ENCODE peak calls at places on chromosomes 4 and X, in seven cellular contexts. One of them, this sample, is unnamed.
A peak's percentile ranks its signal among the peaks of the same experiment; 100 is the strongest.

GRCh38 chrX:15908891-15909290 is 54.3 kb upstream of the AP1S2 start:
- DNase-seq in tibial artery: no peak
- DNase-seq in lung: no peak
- DNase-seq in neural progenitor cell: peak; percentile 54
- DNase-seq in psoas muscle: no peak
- DNase-seq in uterus: no peak
- DNase-seq in lower lobe of right lung: no peak
- DNase-seq in this sample: no peak

GRCh38 chr4:20313237-20314030 is 61.7 kb downstream of the SLIT2 start:
- DNase-seq in tibial artery: no peak
- DNase-seq in lung: no peak
- DNase-seq in neural progenitor cell: peak; percentile 74
- DNase-seq in psoas muscle: peak; percentile 16
- DNase-seq in uterus: peak; percentile 51
- DNase-seq in lower lobe of right lung: no peak
- DNase-seq in this sample: no peak

GRCh38 chr4:6194458-6195195 is 5.7 kb downstream of the JAKMIP1 start:
- DNase-seq in tibial artery: peak; percentile 4
- DNase-seq in lung: no peak
- DNase-seq in neural progenitor cell: no peak
- DNase-seq in psoas muscle: no peak
- DNase-seq in uterus: no peak
- DNase-seq in lower lobe of right lung: no peak
- DNase-seq in this sample: no peak

GRCh38 chrX:38166478-38167083 is 54.1 kb downstream of the SRPX start:
- DNase-seq in tibial artery: no peak
- DNase-seq in lung: no peak
- DNase-seq in neural progenitor cell: peak; percentile 15
- DNase-seq in psoas muscle: no peak
- DNase-seq in uterus: no peak
- DNase-seq in lower lobe of right lung: no peak
- DNase-seq in this sample: no peak

GRCh38 chrX:115616943-115617563 is 56.1 kb downstream of the PLS3 start:
- DNase-seq in tibial artery: no peak
- DNase-seq in lung: no peak
- DNase-seq in neural progenitor cell: no peak
- DNase-seq in psoas muscle: no peak
- DNase-seq in uterus: no peak
- DNase-seq in lower lobe of right lung: no peak
- DNase-seq in this sample: peak; percentile 59

GRCh38 chrX:114580336-114580735 is 3.5 kb upstream of the HTR2C start:
- DNase-seq in tibial artery: no peak
- DNase-seq in lung: no peak
- DNase-seq in neural progenitor cell: peak; percentile 47
- DNase-seq in psoas muscle: no peak
- DNase-seq in uterus: no peak
- DNase-seq in lower lobe of right lung: no peak
- DNase-seq in this sample: no peak

GRCh38 chrX:37599735-37600134 is 28.3 kb downstream of the LANCL3 start:
- DNase-seq in tibial artery: no peak
- DNase-seq in lung: peak; percentile 45
- DNase-seq in neural progenitor cell: no peak
- DNase-seq in psoas muscle: no peak
- DNase-seq in uterus: no peak
- DNase-seq in lower lobe of right lung: no peak
- DNase-seq in this sample: no peak

GRCh38 chr4:154018659-154019058 is 229.8 kb upstream of the SFRP2 start:
- DNase-seq in tibial artery: no peak
- DNase-seq in lung: no peak
- DNase-seq in neural progenitor cell: peak; percentile 80
- DNase-seq in psoas muscle: no peak
- DNase-seq in uterus: no peak
- DNase-seq in lower lobe of right lung: no peak
- DNase-seq in this sample: no peak

GRCh38 chr4:25051534-25051933 is 20.8 kb upstream of the LGI2 start:
- DNase-seq in tibial artery: no peak
- DNase-seq in lung: no peak
- DNase-seq in neural progenitor cell: no peak
- DNase-seq in psoas muscle: no peak
- DNase-seq in uterus: no peak
- DNase-seq in lower lobe of right lung: no peak
- DNase-seq in this sample: no peak

GRCh38 chr4:38382492-38382891 is 281.5 kb upstream of the KLF3 start:
- DNase-seq in tibial artery: no peak
- DNase-seq in lung: no peak
- DNase-seq in neural progenitor cell: no peak
- DNase-seq in psoas muscle: no peak
- DNase-seq in uterus: no peak
- DNase-seq in lower lobe of right lung: no peak
- DNase-seq in this sample: no peak

GRCh38 chr4:71400788-71401187 is 62.0 kb downstream of the SLC4A4 start:
- DNase-seq in tibial artery: no peak
- DNase-seq in lung: no peak
- DNase-seq in neural progenitor cell: no peak
- DNase-seq in psoas muscle: no peak
- DNase-seq in uterus: no peak
- DNase-seq in lower lobe of right lung: no peak
- DNase-seq in this sample: no peak

GRCh38 chr4:68175562-68176155 is 46.0 kb upstream of the TMPRSS11F start:
- DNase-seq in tibial artery: no peak
- DNase-seq in lung: no peak
- DNase-seq in neural progenitor cell: peak; percentile 70
- DNase-seq in psoas muscle: no peak
- DNase-seq in uterus: no peak
- DNase-seq in lower lobe of right lung: no peak
- DNase-seq in this sample: peak; percentile 54

GRCh38 chr4:36133658-36134057 is 110.7 kb downstream of the ARAP2 start:
- DNase-seq in tibial artery: no peak
- DNase-seq in lung: no peak
- DNase-seq in neural progenitor cell: peak; percentile 2
- DNase-seq in psoas muscle: no peak
- DNase-seq in uterus: no peak
- DNase-seq in lower lobe of right lung: no peak
- DNase-seq in this sample: no peak

DNA sequence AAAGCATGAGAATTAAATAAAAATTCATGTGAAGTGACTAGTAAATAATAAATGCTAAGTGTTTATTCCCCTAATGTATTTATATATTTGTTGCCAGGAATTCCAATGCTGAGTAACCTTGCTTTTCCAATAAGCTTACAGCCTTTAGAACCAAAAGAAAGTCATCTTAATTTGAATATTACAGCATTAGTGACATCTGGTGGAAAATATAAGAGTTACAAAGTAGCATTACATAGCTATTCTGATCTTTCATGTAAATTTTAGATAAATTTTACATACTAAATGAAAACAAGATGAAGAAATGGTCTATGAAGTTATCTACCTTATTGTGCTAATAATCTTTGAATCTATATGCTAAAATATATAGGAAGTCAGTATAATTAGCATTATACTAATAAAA is 10.4 kb downstream of the MAD2L1 start:
- DNase-seq in tibial artery: no peak
- DNase-seq in lung: no peak
- DNase-seq in neural progenitor cell: no peak
- DNase-seq in psoas muscle: no peak
- DNase-seq in uterus: no peak
- DNase-seq in lower lobe of right lung: no peak
- DNase-seq in this sample: no peak
- TF ChIP-seq CTCF in tibial artery: peak; percentile 40
- TF ChIP-seq CTCF in lung: no peak
- TF ChIP-seq CTCF in neural progenitor cell: no peak
- TF ChIP-seq CTCF in psoas muscle: peak; percentile 12
- TF ChIP-seq CTCF in uterus: peak; percentile 9
- TF ChIP-seq CTCF in lower lobe of right lung: no peak
- TF ChIP-seq CTCF in this sample: peak; percentile 49

DNA sequence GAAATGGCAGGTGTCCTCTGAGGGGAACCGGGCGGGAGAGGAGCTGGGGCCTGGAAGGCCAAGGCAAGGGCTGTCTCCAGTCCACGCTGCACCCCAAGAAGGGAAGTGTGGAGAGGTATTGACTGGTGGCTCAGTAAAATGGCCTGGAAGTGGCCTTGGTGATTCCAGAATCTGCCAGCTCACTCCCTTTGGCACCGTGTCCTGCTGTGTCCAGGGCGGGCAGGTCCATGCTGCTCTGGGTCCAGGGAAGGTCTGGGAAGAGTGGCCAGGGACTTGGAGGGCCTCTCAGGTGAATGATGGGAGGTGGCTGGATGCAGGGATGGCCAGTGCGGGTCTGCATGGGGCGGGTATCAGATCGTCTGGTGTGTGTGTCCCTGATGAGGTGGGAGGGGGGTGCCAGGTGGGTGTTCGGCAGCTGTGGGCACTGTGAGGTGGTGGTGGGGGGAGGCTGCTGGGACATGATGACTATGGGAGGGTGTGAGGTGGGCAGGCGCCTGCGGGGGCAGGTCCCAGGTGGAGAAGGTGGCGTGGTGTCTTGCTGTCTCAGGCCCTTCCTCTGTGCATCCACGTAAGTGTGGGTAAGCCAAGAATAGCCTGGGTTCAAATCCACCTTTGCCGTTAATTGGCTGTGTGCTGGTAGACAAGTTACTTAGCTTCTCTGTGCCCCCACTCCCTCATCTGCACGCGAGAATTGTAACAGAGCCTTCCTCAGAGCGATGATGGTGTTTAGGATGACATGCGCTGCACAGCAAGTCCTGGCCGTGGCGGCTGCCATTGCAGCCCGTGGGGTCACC is 17.7 kb downstream of the RGS12 start:
- DNase-seq in tibial artery: no peak
- DNase-seq in lung: no peak
- DNase-seq in neural progenitor cell: no peak
- DNase-seq in psoas muscle: no peak
- DNase-seq in uterus: no peak
- DNase-seq in lower lobe of right lung: no peak
- DNase-seq in this sample: no peak
- H3K4me1 ChIP-seq in tibial artery: no peaks in the 10 kb centered on the region
- H3K4me1 ChIP-seq in lung: peaks cover 22% of the 10 kb centered on the region
- H3K4me1 ChIP-seq in neural progenitor cell: peaks cover 16% of the 10 kb centered on the region
- H3K4me1 ChIP-seq in psoas muscle: peaks cover 20% of the 10 kb centered on the region
- H3K4me1 ChIP-seq in uterus: no peaks in the 10 kb centered on the region
- H3K4me1 ChIP-seq in lower lobe of right lung: peaks cover 15% of the 10 kb centered on the region
- H3K4me1 ChIP-seq in this sample: peaks cover 6% of the 10 kb centered on the region

DNA sequence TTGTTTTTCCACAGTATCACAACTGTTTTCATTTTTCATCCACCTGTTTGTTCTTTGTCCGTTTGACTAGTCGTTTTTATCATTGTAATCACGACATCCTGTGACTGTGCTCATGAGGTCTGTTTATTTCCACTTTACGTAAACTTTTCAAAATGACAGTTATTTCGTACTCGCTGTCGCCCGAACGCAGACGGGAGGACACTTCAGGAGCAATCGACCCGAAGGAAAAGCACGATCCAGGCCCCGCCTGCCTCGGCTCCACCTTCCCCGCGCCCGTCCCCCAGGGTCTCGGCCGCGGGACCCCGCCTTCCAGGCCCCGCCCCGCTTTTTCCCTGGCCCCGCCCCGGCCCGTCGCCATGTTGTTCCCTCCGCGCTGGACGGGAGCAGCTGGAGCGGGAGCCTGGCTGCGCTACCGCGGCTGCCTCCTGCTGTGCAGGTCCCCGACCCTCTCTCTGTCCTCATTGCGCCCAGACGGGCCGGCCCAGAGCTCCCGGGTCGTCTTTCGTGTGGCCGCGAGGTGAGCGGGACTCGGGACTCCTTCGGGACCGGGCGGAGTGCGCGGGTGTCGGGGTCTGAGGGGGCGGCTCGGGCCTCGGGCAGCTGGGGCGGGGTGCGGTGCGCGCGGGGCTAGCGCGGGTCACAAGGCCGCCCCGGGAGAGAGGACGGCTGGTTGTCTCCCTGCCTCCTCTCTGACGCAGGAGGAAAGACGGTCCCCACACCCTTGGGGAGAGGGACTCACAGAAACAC is at the start of gene RAB9A:
- DNase-seq in tibial artery: peak; percentile 74
- DNase-seq in lung: peak; percentile 86
- DNase-seq in neural progenitor cell: peak; percentile 86
- DNase-seq in psoas muscle: peak; percentile 86
- DNase-seq in uterus: peak; percentile 87
- DNase-seq in lower lobe of right lung: peak; percentile 86
- DNase-seq in this sample: no peak
- H3K27ac ChIP-seq in tibial artery: peak within 1 kb of the TSS; percentile 94
- H3K27ac ChIP-seq in lung: peak within 1 kb of the TSS; percentile 98
- H3K27ac ChIP-seq in neural progenitor cell: no peak within 1 kb of the TSS
- H3K27ac ChIP-seq in psoas muscle: peak within 1 kb of the TSS; percentile 89
- H3K27ac ChIP-seq in uterus: peak within 1 kb of the TSS; percentile 89
- H3K27ac ChIP-seq in lower lobe of right lung: peak within 1 kb of the TSS; percentile 94
- H3K27ac ChIP-seq in this sample: peak within 1 kb of the TSS; percentile 93

GRCh38 chr4:82744284-82744963 is 54.2 kb downstream of the SCD5 start:
- DNase-seq in tibial artery: no peak
- DNase-seq in lung: peak; percentile 73
- DNase-seq in neural progenitor cell: no peak
- DNase-seq in psoas muscle: no peak
- DNase-seq in uterus: no peak
- DNase-seq in lower lobe of right lung: peak; percentile 56
- DNase-seq in this sample: peak; percentile 99

GRCh38 chr4:82745173-82745842 is 53.3 kb downstream of the SCD5 start:
- DNase-seq in tibial artery: no peak
- DNase-seq in lung: no peak
- DNase-seq in neural progenitor cell: peak; percentile 67
- DNase-seq in psoas muscle: no peak
- DNase-seq in uterus: no peak
- DNase-seq in lower lobe of right lung: no peak
- DNase-seq in this sample: peak; percentile 98

GRCh38 chr4:82741188-82741587 is 57.4 kb downstream of the SCD5 start:
- DNase-seq in tibial artery: no peak
- DNase-seq in lung: no peak
- DNase-seq in neural progenitor cell: no peak
- DNase-seq in psoas muscle: no peak
- DNase-seq in uterus: no peak
- DNase-seq in lower lobe of right lung: no peak
- DNase-seq in this sample: no peak

GRCh38 chr4:82737354-82737753 is 61.2 kb downstream of the SCD5 start:
- DNase-seq in tibial artery: no peak
- DNase-seq in lung: no peak
- DNase-seq in neural progenitor cell: no peak
- DNase-seq in psoas muscle: no peak
- DNase-seq in uterus: no peak
- DNase-seq in lower lobe of right lung: no peak
- DNase-seq in this sample: no peak

DNA sequence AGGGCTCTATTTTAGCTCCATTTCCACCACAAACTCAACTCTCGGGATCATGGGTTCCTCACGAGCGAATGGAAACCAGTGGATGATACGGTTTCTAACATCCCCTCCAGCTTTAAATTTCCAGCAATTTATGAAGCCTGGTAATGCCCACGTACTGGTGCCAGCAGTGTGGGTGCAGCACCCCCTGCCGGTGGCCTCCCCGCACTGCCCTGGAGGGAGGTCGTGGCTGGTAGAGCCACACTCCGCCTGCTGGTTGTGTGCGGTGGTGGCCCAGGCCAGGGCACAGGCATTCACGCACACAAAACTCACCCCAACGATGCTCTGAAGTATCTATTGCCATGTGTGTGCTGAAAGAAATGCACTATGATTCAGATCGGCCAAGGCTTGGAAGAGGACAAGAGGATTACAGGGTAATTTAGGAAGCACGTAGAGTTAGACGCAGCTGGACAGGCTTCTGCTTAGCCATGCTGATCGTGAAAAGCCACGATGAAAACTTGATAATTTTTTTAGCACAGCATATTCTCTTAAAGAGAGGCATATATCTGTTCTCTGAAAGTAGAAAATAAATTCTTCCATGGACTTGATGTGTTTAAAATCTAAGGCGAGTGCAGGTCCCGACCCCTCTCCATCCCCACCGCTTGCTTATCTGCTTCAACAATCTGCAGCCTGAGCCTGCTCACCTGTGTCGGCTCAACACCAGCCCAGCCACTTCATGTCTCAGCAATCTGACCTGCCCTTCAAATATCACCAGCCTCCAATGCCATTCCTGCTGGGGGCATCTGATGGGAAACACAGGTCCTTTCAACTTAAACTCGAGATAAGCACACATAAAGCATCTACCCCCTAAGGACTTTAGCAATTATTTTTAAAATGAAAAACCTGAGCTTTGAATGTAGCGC is 59.1 kb downstream of the SCD5 start:
- DNase-seq in tibial artery: peak; percentile 55
- DNase-seq in lung: peak; percentile 74
- DNase-seq in neural progenitor cell: peak; percentile 84
- DNase-seq in psoas muscle: peak; percentile 56
- DNase-seq in uterus: peak; percentile 24
- DNase-seq in lower lobe of right lung: peak; percentile 80
- DNase-seq in this sample: peak; percentile 46
- TF ChIP-seq CTCF in tibial artery: peak; percentile 54
- TF ChIP-seq CTCF in lung: peak; percentile 96
- TF ChIP-seq CTCF in neural progenitor cell: peak; percentile 100
- TF ChIP-seq CTCF in psoas muscle: peak; percentile 85
- TF ChIP-seq CTCF in uterus: peak; percentile 70
- TF ChIP-seq CTCF in lower lobe of right lung: peak; percentile 94
- TF ChIP-seq CTCF in this sample: peak; percentile 100